ENCODE peak calls at places on chromosomes 5 and 9, in ten cellular contexts. D is WERI-Rb-1; B is stomach; G is spleen; U is stimulated activated CD8-positive, alpha-beta memory T cell treated with anti-CD3 and anti-CD28 coated beads, Interleukin-4, amount 100 ng/mL, for 48 hours; R is NCI-H2029; S is head of caudate nucleus; Z is NCI-H524; V is activated T-cell treated with anti-CD3 and anti-CD28 coated beads for 24 hours; Q is right atrium auricular region. I is an unnamed sample.

GRCh38 chr5:79086116-79086515 is 16.5 kb downstream of the BHMT2 start:
- DNase-seq in D (no peak), B (no peak), G (no peak), U (no peak), R (no peak), S (no peak), Z (no peak), V (no peak), Q (no peak), I (no peak)

GRCh38 chr9:127407505-127407868 is 10.5 kb downstream of the SLC2A8 start:
- DNase-seq in D (no peak), B (no peak), G (no peak), U (no peak), R (no peak), S (no peak), Z (no peak), V (no peak), Q (no peak), I (no peak)

GRCh38 chr5:79845448-79846197 is 145.4 kb downstream of the MTX3 start:
- DNase-seq in D (no peak), B (no peak), G (no peak), U (peak; percentile 40), R (no peak), S (no peak), Z (no peak), V (no peak), Q (peak; percentile 57), I (no peak)

GRCh38 chr5:141960449-141961323 is 2.7 kb upstream of the PCDH12 start:
- DNase-seq in D (peak; percentile 87), B (peak; percentile 91), G (peak; percentile 96), U (peak; percentile 94), R (peak; percentile 79), S (peak; percentile 96), Z (peak; percentile 51), V (peak; percentile 87), Q (peak; percentile 94), I (peak; percentile 91)

GRCh38 chr9:15243086-15243485 is 63.9 kb downstream of the TTC39B start:
- DNase-seq in D (no peak), B (no peak), G (no peak), U (no peak), R (no peak), S (no peak), Z (no peak), V (no peak), Q (no peak), I (no peak)

GRCh38 chr9:136852664-136853595 is 784 bp downstream of the MAMDC4 start:
- DNase-seq in D (no peak), B (no peak), G (peak; percentile 75), U (no peak), R (no peak), S (no peak), Z (no peak), V (no peak), Q (no peak), I (peak; percentile 79)

GRCh38 chr9:130183133-130183762 is 11.0 kb downstream of the NCS1 start:
- DNase-seq in D (peak; percentile 37), B (no peak), G (no peak), U (no peak), R (no peak), S (no peak), Z (no peak), V (no peak), Q (no peak), I (peak; percentile 89)

GRCh38 chr9:107161338-107161737 is 121.7 kb upstream of the RAD23B start:
- DNase-seq in D (peak; percentile 80), B (no peak), G (no peak), U (no peak), R (peak; percentile 70), S (no peak), Z (peak; percentile 81), V (no peak), Q (no peak), I (no peak)

GRCh38 chr9:110161940-110162339 is 46.0 kb downstream of the C9orf152 start:
- DNase-seq in D (no peak), B (no peak), G (no peak), U (no peak), R (no peak), S (no peak), Z (no peak), V (no peak), Q (no peak), I (no peak)

GRCh38 chr9:83509372-83509771 is 28.8 kb downstream of the FRMD3 start:
- DNase-seq in D (no peak), B (no peak), G (no peak), U (no peak), R (no peak), S (no peak), Z (no peak), V (no peak), Q (no peak), I (no peak)

GRCh38 chr5:160009591-160009989 is 651 bp downstream of the TTC1 start:
- DNase-seq in D (no peak), B (no peak), G (no peak), U (no peak), R (no peak), S (no peak), Z (no peak), V (no peak), Q (no peak), I (no peak)

GRCh38 chr5:73136277-73136606 is 15.9 kb downstream of the TMEM171 start:
- DNase-seq in D (no peak), B (no peak), G (no peak), U (no peak), R (no peak), S (no peak), Z (no peak), V (no peak), Q (no peak), I (peak; percentile 77)

GRCh38 chr5:139574641-139575312 is 13.6 kb downstream of the UBE2D2 start:
- DNase-seq in D (no peak), B (no peak), G (no peak), U (no peak), R (no peak), S (no peak), Z (peak; percentile 4), V (no peak), Q (no peak), I (no peak)

GRCh38 chr5:139417214-139417613 is 13.3 kb upstream of the SPATA24 start:
- DNase-seq in D (no peak), B (no peak), G (no peak), U (no peak), R (no peak), S (no peak), Z (no peak), V (no peak), Q (no peak), I (no peak)

I was measured in kidney.